ENCODE peak calls at places on chromosomes 1 and 21, in seven cellular contexts. B is stimulated activated naive CD8-positive, alpha-beta T cell treated with anti-CD3 and anti-CD28 coated beads, Interleukin-15, Interleukin-2, amounts not matched to agents 100 U/mL and 50 U/mL, for 24 hours; Q is HCT116; O is left cardiac atrium; N is activated CD8-positive, alpha-beta memory T cell treated with anti-CD3 and anti-CD28 coated beads, Interleukin-2, amount 10 ng/mL, durations not matched to agents 7 days and 5 days; Y is T-cell; E is mucosa of descending colon. C is an unnamed sample.

GRCh38 chr1:217524787-217525520 is 105.9 kb downstream of the GPATCH2 start:
- ATAC-seq in N (no peak), B (no peak), Y (no peak), E (no peak), O (no peak), Q (no peak), C (no peak)

GRCh38 chr1:179757958-179758357 is 14.9 kb downstream of the FAM163A start:
- ATAC-seq in Q (no peak), B (no peak), O (no peak), Y (no peak), N (no peak), E (no peak), C (no peak)

GRCh38 chr21:37230632-37231246 is 36.4 kb downstream of the VPS26C start:
- ATAC-seq in Y (no peak), E (peak), B (no peak), Q (no peak), O (no peak), N (no peak), C (no peak)

GRCh38 chr1:116259665-116260064 is 113.4 kb upstream of the ATP1A1 start:
- ATAC-seq in Y (no peak), E (no peak), N (peak), B (peak), O (no peak), Q (no peak), C (no peak)

GRCh38 chr1:9384751-9385245 is 92.1 kb downstream of the SPSB1 start:
- ATAC-seq in E (peak), N (no peak), O (peak), Q (no peak), Y (no peak), B (no peak), C (no peak)

GRCh38 chr1:227140376-227140775 is 177.9 kb downstream of the CDC42BPA start:
- ATAC-seq in O (no peak), Q (no peak), Y (no peak), E (no peak), N (no peak), B (no peak), C (no peak)

GRCh38 chr1:245108909-245109308 is 45.9 kb upstream of the KIF26B start:
- ATAC-seq in E (no peak), O (no peak), B (no peak), Y (no peak), N (no peak), Q (no peak), C (no peak)

GRCh38 chr1:94778808-94779207 is 41.3 kb upstream of the SLC44A3 start:
- ATAC-seq in B (no peak), N (no peak), O (no peak), E (no peak), Y (no peak), Q (no peak), C (no peak)

GRCh38 chr1:26581287-26581651 is 51.7 kb downstream of the RPS6KA1 start:
- ATAC-seq in B (peak), E (no peak), Y (no peak), N (no peak), O (no peak), Q (no peak), C (peak)

GRCh38 chr1:237702161-237702560 is 188.6 kb downstream of the ZP4 start:
- ATAC-seq in Q (no peak), O (no peak), N (no peak), B (no peak), Y (no peak), E (no peak), C (no peak)

GRCh38 chr1:158311066-158311465 is 20.3 kb downstream of the CD1B start:
- ATAC-seq in N (no peak), B (no peak), Q (no peak), E (no peak), Y (no peak), O (no peak), C (no peak)

GRCh38 chr1:4675454-4676186 is 21.2 kb downstream of the AJAP1 start:
- ATAC-seq in E (no peak), B (no peak), O (no peak), N (no peak), Q (no peak), Y (no peak), C (no peak)

GRCh38 chr1:203698144-203698543 is 66.8 kb upstream of the LAX1 start:
- ATAC-seq in Y (no peak), O (no peak), Q (no peak), E (no peak), N (no peak), B (no peak), C (no peak)

GRCh38 chr1:172442843-172443565 is 865 bp downstream of the PIGC start:
- ATAC-seq in B (no peak), Y (peak), N (no peak), O (no peak), Q (no peak), E (no peak), C (no peak)

GRCh38 chr1:210098376-210098775 is 134.2 kb upstream of the SERTAD4 start:
- ATAC-seq in Y (no peak), Q (no peak), N (no peak), E (no peak), B (no peak), O (no peak), C (no peak)

GRCh38 chr1:239816090-239816812 is 275.4 kb upstream of the FMN2 start:
- ATAC-seq in Y (no peak), B (no peak), E (peak), Q (no peak), N (no peak), O (peak), C (no peak)